ENCODE peak calls at places on chromosomes 11 and 22, in seven cellular contexts. One of them, this sample, is unnamed.

GRCh38 chr11:104531075-104531474 is 367.1 kb upstream of the PDGFD start:
- DNase-seq in uterus: no peak
- DNase-seq in aorta: no peak
- DNase-seq in upper lobe of right lung: no peak
- DNase-seq in stomach: no peak
- DNase-seq in dorsolateral prefrontal cortex: no peak
- DNase-seq in prostate gland: no peak
- DNase-seq in this sample: no peak

GRCh38 chr11:36022891-36023290 is 79.0 kb downstream of the LDLRAD3 start:
- DNase-seq in aorta: no peak
- DNase-seq in stomach: no peak
- DNase-seq in prostate gland: no peak
- DNase-seq in dorsolateral prefrontal cortex: no peak
- DNase-seq in upper lobe of right lung: no peak
- DNase-seq in uterus: no peak
- DNase-seq in this sample: no peak

GRCh38 chr11:117884994-117885393 is 8.5 kb upstream of the FXYD6 start:
- DNase-seq in dorsolateral prefrontal cortex: no peak
- DNase-seq in prostate gland: no peak
- DNase-seq in upper lobe of right lung: no peak
- DNase-seq in aorta: no peak
- DNase-seq in uterus: peak; percentile 72
- DNase-seq in stomach: no peak
- DNase-seq in this sample: no peak

GRCh38 chr11:58658553-58659080 is 36.2 kb downstream of the CNTF start:
- DNase-seq in uterus: no peak
- DNase-seq in aorta: no peak
- DNase-seq in upper lobe of right lung: no peak
- DNase-seq in stomach: no peak
- DNase-seq in dorsolateral prefrontal cortex: no peak
- DNase-seq in prostate gland: no peak
- DNase-seq in this sample: no peak

GRCh38 chr11:2218234-2218633 is 46.6 kb upstream of the TH start:
- DNase-seq in dorsolateral prefrontal cortex: no peak
- DNase-seq in upper lobe of right lung: no peak
- DNase-seq in stomach: no peak
- DNase-seq in uterus: no peak
- DNase-seq in prostate gland: no peak
- DNase-seq in aorta: no peak
- DNase-seq in this sample: no peak

GRCh38 chr11:65426839-65427690 is 4.5 kb downstream of the NEAT1 start:
- DNase-seq in upper lobe of right lung: peak; percentile 70
- DNase-seq in aorta: no peak
- DNase-seq in uterus: peak; percentile 36
- DNase-seq in stomach: peak; percentile 75
- DNase-seq in dorsolateral prefrontal cortex: peak; percentile 41
- DNase-seq in prostate gland: peak; percentile 76
- DNase-seq in this sample: no peak

GRCh38 chr22:19004471-19004870 is 68.4 kb upstream of the PRODH start:
- DNase-seq in aorta: no peak
- DNase-seq in upper lobe of right lung: no peak
- DNase-seq in prostate gland: no peak
- DNase-seq in stomach: no peak
- DNase-seq in uterus: no peak
- DNase-seq in dorsolateral prefrontal cortex: no peak
- DNase-seq in this sample: no peak

GRCh38 chr22:11605468-11605981 is 3922.5 kb upstream of the OR11H1 start:
- DNase-seq in prostate gland: no peak
- DNase-seq in stomach: no peak
- DNase-seq in upper lobe of right lung: peak; percentile 65
- DNase-seq in uterus: no peak
- DNase-seq in aorta: no peak
- DNase-seq in dorsolateral prefrontal cortex: no peak
- DNase-seq in this sample: no peak

GRCh38 chr11:17498475-17498874 is 21.8 kb upstream of the ABCC8 start:
- DNase-seq in aorta: no peak
- DNase-seq in stomach: no peak
- DNase-seq in prostate gland: no peak
- DNase-seq in upper lobe of right lung: no peak
- DNase-seq in uterus: no peak
- DNase-seq in dorsolateral prefrontal cortex: no peak
- DNase-seq in this sample: no peak

GRCh38 chr22:22855617-22856308 is 31.9 kb upstream of the IGLL5 start:
- DNase-seq in prostate gland: no peak
- DNase-seq in upper lobe of right lung: no peak
- DNase-seq in stomach: no peak
- DNase-seq in aorta: no peak
- DNase-seq in dorsolateral prefrontal cortex: no peak
- DNase-seq in uterus: no peak
- DNase-seq in this sample: no peak

GRCh38 chr11:57241311-57241972 is 4.4 kb upstream of the APLNR start:
- DNase-seq in dorsolateral prefrontal cortex: no peak
- DNase-seq in upper lobe of right lung: no peak
- DNase-seq in prostate gland: no peak
- DNase-seq in aorta: no peak
- DNase-seq in uterus: no peak
- DNase-seq in stomach: no peak
- DNase-seq in this sample: no peak

GRCh38 chr11:45333506-45333971 is 47.4 kb upstream of the SYT13 start:
- DNase-seq in stomach: peak; percentile 37
- DNase-seq in prostate gland: no peak
- DNase-seq in dorsolateral prefrontal cortex: no peak
- DNase-seq in aorta: no peak
- DNase-seq in uterus: peak; percentile 70
- DNase-seq in upper lobe of right lung: no peak
- DNase-seq in this sample: peak; percentile 55

GRCh38 chr11:93494341-93494740 is 48.9 kb downstream of the SMCO4 start:
- DNase-seq in uterus: no peak
- DNase-seq in prostate gland: no peak
- DNase-seq in aorta: no peak
- DNase-seq in stomach: no peak
- DNase-seq in dorsolateral prefrontal cortex: no peak
- DNase-seq in upper lobe of right lung: no peak
- DNase-seq in this sample: no peak

GRCh38 chr22:50286701-50287318 is 16.6 kb upstream of the MAPK11 start:
- DNase-seq in prostate gland: no peak
- DNase-seq in aorta: no peak
- DNase-seq in uterus: no peak
- DNase-seq in dorsolateral prefrontal cortex: no peak
- DNase-seq in stomach: no peak
- DNase-seq in upper lobe of right lung: no peak
- DNase-seq in this sample: no peak

GRCh38 chr11:36501236-36501635 is 8.8 kb downstream of the TRAF6 start:
- DNase-seq in dorsolateral prefrontal cortex: peak; percentile 58
- DNase-seq in aorta: no peak
- DNase-seq in stomach: no peak
- DNase-seq in prostate gland: no peak
- DNase-seq in upper lobe of right lung: no peak
- DNase-seq in uterus: no peak
- DNase-seq in this sample: no peak

GRCh38 chr11:128757886-128758612 is 64.2 kb downstream of the FLI1 start:
- DNase-seq in uterus: no peak
- DNase-seq in stomach: no peak
- DNase-seq in prostate gland: no peak
- DNase-seq in upper lobe of right lung: no peak
- DNase-seq in aorta: no peak
- DNase-seq in dorsolateral prefrontal cortex: no peak
- DNase-seq in this sample: no peak

GRCh38 chr11:2593393-2593950 is 106.3 kb downstream of the KCNQ1OT1 start:
- DNase-seq in upper lobe of right lung: no peak
- DNase-seq in dorsolateral prefrontal cortex: no peak
- DNase-seq in prostate gland: no peak
- DNase-seq in aorta: peak; percentile 39
- DNase-seq in uterus: no peak
- DNase-seq in stomach: no peak
- DNase-seq in this sample: no peak

GRCh38 chr11:70203749-70204465 is 811 bp downstream of the FADD start:
- DNase-seq in dorsolateral prefrontal cortex: no peak
- DNase-seq in stomach: peak; percentile 67
- DNase-seq in uterus: peak; percentile 81
- DNase-seq in upper lobe of right lung: peak; percentile 69
- DNase-seq in aorta: peak; percentile 80
- DNase-seq in prostate gland: peak; percentile 60
- DNase-seq in this sample: no peak

GRCh38 chr11:65378208-65378927 is 4.1 kb downstream of the SLC25A45 start:
- DNase-seq in uterus: no peak
- DNase-seq in stomach: no peak
- DNase-seq in prostate gland: no peak
- DNase-seq in upper lobe of right lung: no peak
- DNase-seq in aorta: peak; percentile 76
- DNase-seq in dorsolateral prefrontal cortex: no peak
- DNase-seq in this sample: no peak

GRCh38 chr11:32173435-32173834 is 82.6 kb downstream of the RCN1 start:
- DNase-seq in stomach: peak; percentile 61
- DNase-seq in aorta: peak; percentile 62
- DNase-seq in prostate gland: peak; percentile 52
- DNase-seq in uterus: peak; percentile 28
- DNase-seq in upper lobe of right lung: no peak
- DNase-seq in dorsolateral prefrontal cortex: peak; percentile 75
- DNase-seq in this sample: peak; percentile 67

GRCh38 chr22:36548606-36549005 is 19.6 kb upstream of the EIF3D start:
- DNase-seq in aorta: peak; percentile 76
- DNase-seq in stomach: no peak
- DNase-seq in prostate gland: no peak
- DNase-seq in dorsolateral prefrontal cortex: no peak
- DNase-seq in upper lobe of right lung: no peak
- DNase-seq in uterus: no peak
- DNase-seq in this sample: no peak

GRCh38 chr11:94175545-94175944 is 46.9 kb downstream of the PANX1 start:
- DNase-seq in stomach: no peak
- DNase-seq in dorsolateral prefrontal cortex: no peak
- DNase-seq in aorta: no peak
- DNase-seq in prostate gland: no peak
- DNase-seq in uterus: no peak
- DNase-seq in upper lobe of right lung: no peak
- DNase-seq in this sample: no peak

GRCh38 chr11:12276831-12277475 is 100.4 kb upstream of the PARVA start:
- DNase-seq in dorsolateral prefrontal cortex: no peak
- DNase-seq in upper lobe of right lung: no peak
- DNase-seq in stomach: peak; percentile 10
- DNase-seq in aorta: no peak
- DNase-seq in uterus: peak; percentile 8
- DNase-seq in prostate gland: no peak
- DNase-seq in this sample: no peak

GRCh38 chr11:114054830-114055229 is 4.7 kb upstream of the ZBTB16 start:
- DNase-seq in uterus: no peak
- DNase-seq in stomach: no peak
- DNase-seq in upper lobe of right lung: no peak
- DNase-seq in dorsolateral prefrontal cortex: no peak
- DNase-seq in prostate gland: no peak
- DNase-seq in aorta: no peak
- DNase-seq in this sample: no peak
- H3K27me3 ChIP-seq in uterus: no peaks in the 10 kb centered on the region
- H3K27me3 ChIP-seq in stomach: peaks cover 25% of the 10 kb centered on the region
- H3K27me3 ChIP-seq in upper lobe of right lung: no peaks in the 10 kb centered on the region
- H3K27me3 ChIP-seq in dorsolateral prefrontal cortex: no peaks in the 10 kb centered on the region
- H3K27me3 ChIP-seq in prostate gland: no peaks in the 10 kb centered on the region
- H3K27me3 ChIP-seq in aorta: no peaks in the 10 kb centered on the region
- H3K27me3 ChIP-seq in this sample: no peaks in the 10 kb centered on the region

DNA sequence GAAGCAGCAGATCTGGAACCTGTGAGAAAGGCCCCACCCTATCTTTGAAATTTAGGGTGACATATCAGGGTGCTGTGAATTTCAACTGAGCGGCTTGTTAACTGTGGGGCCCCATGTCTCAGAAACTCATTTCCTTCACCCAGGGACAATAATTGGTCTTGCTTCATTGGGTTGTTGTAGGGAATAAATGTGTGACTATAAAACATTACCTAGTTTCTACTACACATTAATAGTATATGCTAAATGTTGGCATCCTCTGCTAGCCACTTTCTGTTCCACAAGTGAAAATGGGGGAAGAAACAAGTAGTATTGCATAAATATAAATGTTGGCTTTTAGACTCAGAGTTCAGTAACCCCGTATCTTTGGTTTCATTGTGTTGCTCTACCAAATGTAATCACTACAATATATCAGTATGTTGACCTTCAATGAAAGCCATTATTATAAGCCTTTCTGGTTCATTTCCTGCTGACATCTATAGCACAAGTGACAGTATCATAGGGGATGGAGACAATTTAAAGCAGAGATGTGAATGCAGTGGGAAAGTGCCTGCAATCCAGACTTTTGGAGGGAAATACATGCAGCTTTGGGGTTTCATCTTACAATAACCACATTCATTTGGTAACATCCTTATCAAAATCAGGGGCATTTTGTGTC is 905.5 kb upstream of the RAG2 start:
- DNase-seq in stomach: no peak
- DNase-seq in aorta: no peak
- DNase-seq in upper lobe of right lung: no peak
- DNase-seq in prostate gland: no peak
- DNase-seq in dorsolateral prefrontal cortex: no peak
- DNase-seq in uterus: no peak
- DNase-seq in this sample: no peak
- H3K27ac ChIP-seq in stomach: no peak overlapping the region
- H3K27ac ChIP-seq in aorta: no peak overlapping the region
- H3K27ac ChIP-seq in upper lobe of right lung: no peak overlapping the region
- H3K27ac ChIP-seq in prostate gland: no peak overlapping the region
- H3K27ac ChIP-seq in dorsolateral prefrontal cortex: no peak overlapping the region
- H3K27ac ChIP-seq in uterus: no peak overlapping the region
- H3K27ac ChIP-seq in this sample: no peak overlapping the region

DNA sequence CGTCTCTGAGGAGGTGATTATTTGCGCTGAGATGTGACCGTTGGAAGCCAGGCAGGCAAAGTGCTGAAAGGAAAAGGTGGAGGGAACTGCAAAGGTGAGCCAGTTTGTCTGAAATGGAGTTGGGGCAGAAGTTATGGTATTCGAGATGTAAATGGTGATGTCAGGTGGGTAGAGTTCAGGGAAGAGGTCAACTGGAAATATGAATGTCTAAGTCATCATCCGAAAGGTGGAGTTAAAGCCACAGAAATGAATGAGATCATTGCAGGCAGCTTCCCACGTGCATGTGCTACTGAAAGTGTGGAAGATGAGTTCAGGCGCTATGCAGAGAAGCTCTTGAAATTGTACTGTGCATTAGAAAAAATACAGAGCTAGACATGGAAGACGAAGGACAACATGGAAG is 2.2 kb upstream of the BPIFC start:
- DNase-seq in aorta: no peak
- DNase-seq in dorsolateral prefrontal cortex: no peak
- DNase-seq in prostate gland: no peak
- DNase-seq in uterus: no peak
- DNase-seq in stomach: no peak
- DNase-seq in upper lobe of right lung: no peak
- DNase-seq in this sample: no peak
- H3K27me3 ChIP-seq in aorta: no peaks in the 10 kb centered on the region
- H3K27me3 ChIP-seq in dorsolateral prefrontal cortex: no peaks in the 10 kb centered on the region
- H3K27me3 ChIP-seq in prostate gland: no peaks in the 10 kb centered on the region
- H3K27me3 ChIP-seq in uterus: no peaks in the 10 kb centered on the region
- H3K27me3 ChIP-seq in stomach: peaks cover 40% of the 10 kb centered on the region
- H3K27me3 ChIP-seq in upper lobe of right lung: peaks cover 19% of the 10 kb centered on the region
- H3K27me3 ChIP-seq in this sample: peaks cover 12% of the 10 kb centered on the region

DNA sequence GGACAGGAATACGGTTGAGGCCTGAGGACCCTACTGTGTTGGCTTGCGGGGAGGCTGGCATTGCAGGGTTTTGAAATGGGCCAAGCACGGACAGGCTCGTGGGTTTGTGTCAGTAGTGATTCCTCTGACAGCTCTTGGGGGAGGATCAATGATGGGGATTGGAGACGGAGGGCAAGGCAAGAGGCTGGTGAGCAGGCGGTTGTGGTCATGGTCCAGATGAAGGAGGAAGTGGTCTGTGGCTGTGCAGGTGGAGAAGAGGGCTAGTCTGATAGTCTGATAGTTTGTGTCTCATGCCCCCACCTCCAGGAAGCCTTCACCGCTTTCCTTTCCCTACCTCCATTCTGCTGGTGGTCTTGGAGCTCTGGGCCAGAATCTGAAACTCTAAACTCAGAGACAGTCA is 3.0 kb downstream of the MAFF start:
- DNase-seq in upper lobe of right lung: no peak
- DNase-seq in aorta: no peak
- DNase-seq in uterus: no peak
- DNase-seq in prostate gland: no peak
- DNase-seq in dorsolateral prefrontal cortex: no peak
- DNase-seq in stomach: no peak
- DNase-seq in this sample: no peak
- H3K27ac ChIP-seq in upper lobe of right lung: peak overlapping the region; percentile 98
- H3K27ac ChIP-seq in aorta: peak overlapping the region; percentile 82
- H3K27ac ChIP-seq in uterus: peak overlapping the region; percentile 100
- H3K27ac ChIP-seq in prostate gland: peak overlapping the region; percentile 100
- H3K27ac ChIP-seq in dorsolateral prefrontal cortex: peak overlapping the region; percentile 73
- H3K27ac ChIP-seq in stomach: peak overlapping the region; percentile 100
- H3K27ac ChIP-seq in this sample: peak overlapping the region; percentile 73

This sample was measured in heart right ventricle.